ENCODE peak calls at places on chromosomes 4 and X, in ten cellular contexts. M is left lung, Q is esophagus squamous epithelium, P is AG04450, I is fibroblast of lung, A is cardiac muscle cell, R is Peyer's patch, J is PC-9, G is neural progenitor cell, X is pancreas. C is an unnamed sample. For H3K9me3, the result is how much of the 10 kb centered on the place peaks cover.

GRCh38 chr4:184787766-184788503 is 37.8 kb downstream of the ACSL1 start:
- DNase-seq in M (no peak), Q (no peak), P (no peak), I (no peak), A (no peak), R (no peak), J (no peak), G (no peak), X (no peak), C (no peak)

GRCh38 chr4:157048248-157048647 is 27.7 kb upstream of the GLRB start:
- DNase-seq in M (no peak), Q (no peak), P (peak), I (peak), A (peak), R (no peak), J (no peak), G (no peak), X (no peak), C (no peak)

GRCh38 chrX:12984629-12985303 is 9.9 kb downstream of the TMSB4X start:
- DNase-seq in M (no peak), Q (no peak), P (no peak), I (peak), A (peak), R (no peak), J (peak), G (no peak), X (peak), C (no peak)

GRCh38 chr4:124432500-124432899 is 280.0 kb downstream of the ANKRD50 start:
- DNase-seq in M (no peak), Q (no peak), P (no peak), I (peak), A (peak), R (no peak), J (no peak), G (no peak), X (no peak), C (no peak)

GRCh38 chr4:66604192-66604591 is 933.9 kb upstream of the EPHA5 start:
- DNase-seq in M (no peak), Q (no peak), P (no peak), I (no peak), A (no peak), R (no peak), J (no peak), G (no peak), X (no peak), C (no peak)

GRCh38 chrX:119698835-119699234 is 5.9 kb upstream of the SEPTIN6 start:
- DNase-seq in M (no peak), Q (no peak), P (no peak), I (peak), A (peak), R (no peak), J (peak), G (peak), X (no peak), C (no peak)

GRCh38 chr4:1249731-1250526 is 999 bp upstream of the CTBP1 start:
- DNase-seq in M (peak), Q (no peak), P (no peak), I (peak), A (peak), R (peak), J (peak), G (no peak), X (peak), C (peak)

GRCh38 chrX:119015407-119016242 is 41.2 kb downstream of the LONRF3 start:
- DNase-seq in M (peak), Q (no peak), P (peak), I (peak), A (peak), R (no peak), J (peak), G (no peak), X (peak), C (peak)

GRCh38 chrX:8724176-8724757 is 7.7 kb downstream of the ANOS1 start:
- DNase-seq in M (no peak), Q (no peak), P (no peak), I (no peak), A (peak), R (no peak), J (no peak), G (peak), X (no peak), C (no peak)

GRCh38 chrX:103175944-103176753 is 38.8 kb upstream of the BEX4 start:
- DNase-seq in M (peak), Q (no peak), P (no peak), I (peak), A (peak), R (peak), J (peak), G (peak), X (peak), C (no peak)

GRCh38 chr4:65502151-65502691 is 168.1 kb downstream of the EPHA5 start:
- DNase-seq in M (no peak), Q (no peak), P (peak), I (no peak), A (peak), R (no peak), J (no peak), G (no peak), X (no peak), C (no peak)

GRCh38 chrX:74383611-74384010 is 37.7 kb upstream of the SLC16A2 start:
- DNase-seq in M (no peak), Q (no peak), P (no peak), I (peak), A (peak), R (no peak), J (peak), G (peak), X (peak), C (no peak)

GRCh38 chr4:155541716-155542115 is 124.9 kb upstream of the GUCY1A1 start:
- DNase-seq in M (no peak), Q (no peak), P (no peak), I (peak), A (peak), R (no peak), J (no peak), G (no peak), X (no peak), C (no peak)

GRCh38 chrX:1387141-1387776 is 4.7 kb downstream of the SLC25A6 start:
- DNase-seq in M (peak), Q (no peak), P (no peak), I (no peak), A (no peak), R (peak), J (no peak), G (no peak), X (peak), C (peak)

GRCh38 chr4:186726440-186727148 is 2.9 kb upstream of the FAT1 start:
- DNase-seq in M (peak), Q (no peak), P (peak), I (peak), A (peak), R (peak), J (peak), G (peak), X (peak), C (peak)

GRCh38 chr4:123896446-123897071 is 500.0 kb downstream of the SPRY1 start:
- DNase-seq in M (no peak), Q (no peak), P (no peak), I (peak), A (peak), R (no peak), J (no peak), G (no peak), X (no peak), C (no peak)

GRCh38 chr4:13920901-13921300 is 293.4 kb upstream of the BOD1L1 start:
- DNase-seq in M (peak), Q (no peak), P (peak), I (peak), A (peak), R (no peak), J (peak), G (no peak), X (no peak), C (no peak)

GRCh38 chr4:138579146-138579545 is 337.0 kb upstream of the SLC7A11 start:
- DNase-seq in M (no peak), Q (no peak), P (no peak), I (no peak), A (no peak), R (no peak), J (no peak), G (no peak), X (no peak), C (no peak)
- H3K9me3 ChIP-seq in M (under half), Q (under half), P (under half), I (under half), A (under half), R (under half), J (under half), G (under half), X (under half), C (under half)

DNA sequence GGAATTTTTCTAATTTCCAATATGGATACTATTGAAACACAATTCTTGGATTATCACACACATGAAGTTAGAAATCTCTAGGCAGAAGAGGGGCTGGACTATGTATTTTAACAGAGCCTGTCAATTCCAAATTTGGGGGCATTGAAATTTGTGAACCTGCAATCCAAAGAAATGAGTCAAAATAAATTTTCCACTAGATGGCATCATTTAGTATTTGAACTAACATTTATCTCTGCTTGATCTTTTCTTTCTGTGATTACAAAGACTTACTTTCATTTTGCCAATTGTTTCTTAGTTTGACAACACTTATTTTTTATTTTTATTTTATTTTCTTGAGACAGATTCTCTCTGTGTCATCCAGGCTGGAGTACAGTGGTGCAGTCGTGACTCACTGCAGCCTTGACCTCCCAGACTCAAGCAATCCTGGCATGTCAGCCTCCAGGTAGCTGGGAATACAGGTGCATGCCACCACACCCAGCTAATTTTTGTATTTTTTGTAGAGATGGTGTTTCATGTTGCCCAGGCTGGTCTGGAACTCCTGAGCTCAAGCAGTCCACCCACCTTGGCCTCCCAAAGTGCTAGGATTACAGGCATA is 2.7 kb upstream of the PYURF start:
- DNase-seq in M (no peak), Q (no peak), P (no peak), I (peak), A (no peak), R (no peak), J (peak), G (no peak), X (no peak), C (no peak)
- H3K4me3 ChIP-seq in M (no peak), Q (no peak), P (no peak), I (no peak), A (no peak), R (no peak), J (no peak), G (no peak), X (no peak), C (no peak)

DNA sequence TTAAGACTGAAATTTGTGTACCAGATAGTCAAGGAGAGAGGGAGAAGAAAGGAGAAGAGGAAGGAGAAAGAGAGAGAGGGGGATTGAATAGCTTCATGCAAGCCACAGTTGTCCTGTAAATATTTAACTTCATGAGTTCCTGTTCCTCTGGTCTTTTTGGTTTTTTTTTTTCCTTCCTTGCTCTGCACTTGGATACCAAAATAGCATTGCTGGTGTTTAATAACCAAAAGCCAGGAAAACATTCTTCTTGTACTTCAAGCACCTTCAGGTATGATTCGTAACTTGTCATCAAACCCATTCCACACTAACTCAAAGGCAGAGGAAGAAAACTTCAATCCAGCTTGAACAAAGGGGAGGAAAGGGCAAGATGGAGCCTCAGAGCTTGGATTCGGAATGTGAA is 6.5 kb upstream of the PROM1 start:
- DNase-seq in M (no peak), Q (no peak), P (no peak), I (no peak), A (no peak), R (no peak), J (no peak), G (no peak), X (no peak), C (no peak)
- TF ChIP-seq CTCF in M (no peak), Q (no peak), P (no peak), I (no peak), A (no peak), R (no peak), J (no peak), G (no peak), X (no peak), C (no peak)

DNA sequence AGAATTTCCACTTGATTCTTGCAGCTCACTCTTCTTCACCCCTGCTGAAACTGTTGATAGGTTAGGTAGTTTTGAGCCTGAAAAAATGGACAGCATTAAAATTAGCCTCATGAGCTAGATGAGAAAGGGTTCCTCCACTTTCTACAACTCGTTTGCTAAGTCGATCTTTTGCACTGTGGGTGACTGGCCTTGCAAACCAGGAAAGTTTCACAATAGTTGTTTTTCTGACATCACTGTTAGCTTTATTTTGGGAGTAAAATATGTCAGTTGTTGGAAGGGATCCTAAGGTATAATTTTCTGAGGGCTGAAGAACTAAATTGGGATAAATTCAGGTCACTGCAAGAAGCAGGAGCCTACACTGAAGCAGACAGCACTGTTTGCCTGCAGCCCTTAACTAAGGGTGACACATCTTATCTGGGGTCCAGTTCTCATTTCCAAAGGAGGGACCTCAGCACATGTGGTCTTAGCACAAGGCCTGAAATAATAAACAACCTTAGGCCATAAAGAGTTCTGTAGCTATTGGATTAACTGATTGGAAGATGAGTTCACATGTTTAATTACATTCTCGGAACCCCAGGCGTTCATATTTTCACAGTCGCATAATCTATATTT is 29.1 kb downstream of the ANAPC4 start:
- DNase-seq in M (no peak), Q (no peak), P (peak), I (peak), A (peak), R (no peak), J (no peak), G (no peak), X (no peak), C (no peak)
- H3K9me3 ChIP-seq in M (under half), Q (under half), P (under half), I (under half), A (under half), R (under half), J (under half), G (under half), X (under half), C (under half)

DNA sequence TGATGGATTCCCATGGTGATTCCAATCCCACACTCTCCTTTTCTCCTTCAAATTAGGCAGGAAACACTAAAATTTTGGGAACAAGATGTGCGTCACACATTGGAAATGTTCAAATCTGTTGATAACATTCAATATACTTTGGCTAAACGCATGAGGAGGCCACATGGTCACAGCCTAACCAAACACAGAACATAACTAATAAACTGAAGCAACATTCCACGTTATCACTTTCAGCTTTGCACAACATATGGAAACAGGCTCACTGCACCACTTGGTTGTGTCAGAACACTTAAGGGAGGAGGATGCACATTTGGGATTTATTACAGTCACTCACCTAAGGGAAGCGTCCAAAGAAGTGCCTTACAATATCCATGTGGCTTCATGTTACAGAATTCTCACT is 4.7 kb downstream of the SH3RF1 start:
- DNase-seq in M (no peak), Q (no peak), P (no peak), I (no peak), A (peak), R (no peak), J (no peak), G (no peak), X (no peak), C (no peak)
- H3K4me3 ChIP-seq in M (no peak), Q (no peak), P (no peak), I (no peak), A (no peak), R (no peak), J (no peak), G (no peak), X (no peak), C (no peak)

DNA sequence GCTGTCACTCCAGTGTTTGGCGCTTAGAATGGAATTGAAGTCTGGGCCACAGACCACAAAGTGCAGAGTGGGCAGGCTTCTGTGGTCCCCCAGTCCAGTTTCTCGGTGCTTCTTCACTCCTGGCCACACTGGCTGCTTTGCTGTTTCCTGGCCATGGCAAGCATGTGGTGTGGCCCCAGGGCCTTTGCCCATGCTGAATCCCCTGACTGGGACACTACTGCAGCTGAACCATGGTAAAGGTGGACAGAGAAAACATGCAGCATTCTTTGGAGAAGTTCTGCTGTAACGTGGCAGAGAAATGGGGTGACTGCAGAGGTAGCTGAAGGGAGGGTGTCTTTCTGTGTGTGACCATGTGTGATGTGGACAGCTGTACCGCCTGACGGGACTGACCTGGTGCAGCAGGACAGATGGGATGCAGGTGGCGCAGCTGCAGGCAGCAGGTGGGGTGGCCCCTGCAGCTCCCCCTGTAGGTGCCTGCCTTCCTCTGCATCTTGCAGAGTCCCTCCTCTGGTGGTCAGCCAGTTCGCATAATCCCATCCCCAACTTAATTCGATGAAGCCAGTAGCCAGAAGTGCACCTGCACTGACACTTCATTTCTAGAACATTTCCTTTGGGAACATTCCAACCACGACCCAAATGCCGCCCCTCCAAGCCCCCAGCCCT is 13.2 kb upstream of the S100P start:
- DNase-seq in M (no peak), Q (no peak), P (no peak), I (no peak), A (no peak), R (peak), J (no peak), G (peak), X (no peak), C (no peak)
- TF ChIP-seq CTCF in M (no peak), Q (no peak), P (peak), I (no peak), A (no peak), R (no peak), J (peak), G (peak), X (no peak), C (no peak)

DNA sequence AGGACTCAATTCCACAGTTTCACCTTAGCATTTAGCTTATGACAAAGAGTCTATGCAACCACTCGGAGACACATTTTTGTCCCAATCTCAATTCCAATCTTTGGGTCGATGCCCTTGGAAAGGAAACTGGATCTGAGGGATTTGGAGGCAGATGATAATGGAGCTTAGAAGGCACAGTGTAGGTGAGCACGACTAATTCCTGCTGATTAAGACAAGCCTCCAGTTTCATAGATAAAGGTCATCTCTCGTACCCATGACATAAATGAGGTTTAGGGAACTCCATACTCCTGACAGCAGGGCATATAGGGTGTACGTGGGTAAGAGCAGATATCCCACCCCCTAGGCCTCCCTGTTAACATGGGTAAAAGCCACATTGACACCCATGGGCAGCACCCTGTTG is 24.4 kb upstream of the ZNF718 start:
- DNase-seq in M (no peak), Q (no peak), P (no peak), I (no peak), A (peak), R (no peak), J (no peak), G (no peak), X (no peak), C (no peak)
- H3K9me3 ChIP-seq in M (half or more), Q (half or more), P (under half), I (under half), A (under half), R (under half), J (under half), G (under half), X (under half), C (half or more)

C was measured in upper lobe of right lung.